ENCODE peak calls at places on chromosome 4, in six cellular contexts. J is suprapubic skin, C is spleen, B is IMR-90, W is stomach, M is sigmoid colon. U is an unnamed sample.

GRCh38 chr4:60128916-60129315 is 1071.2 kb upstream of the ADGRL3 start:
- DNase-seq in J (no peak), C (no peak), B (no peak), W (no peak), M (no peak), U (no peak)

GRCh38 chr4:21884615-21885014 is 64.0 kb downstream of the KCNIP4 start:
- DNase-seq in J (no peak), C (no peak), B (no peak), W (no peak), M (no peak), U (no peak)

GRCh38 chr4:106624674-106625073 is 256.1 kb upstream of the GIMD1 start:
- DNase-seq in J (no peak), C (no peak), B (peak; percentile 1), W (no peak), M (no peak), U (no peak)

GRCh38 chr4:21046121-21046520 is 345.9 kb downstream of the PACRGL start:
- DNase-seq in J (no peak), C (no peak), B (no peak), W (no peak), M (no peak), U (no peak)

GRCh38 chr4:176001171-176002006 is 64.3 kb upstream of the WDR17 start:
- DNase-seq in J (no peak), C (peak; percentile 75), B (peak; percentile 0), W (no peak), M (peak; percentile 87), U (peak; percentile 55)

GRCh38 chr4:140099993-140100392 is 54.0 kb downstream of the MAML3 start:
- DNase-seq in J (peak; percentile 79), C (peak; percentile 77), B (peak; percentile 28), W (no peak), M (peak; percentile 76), U (peak; percentile 34)

GRCh38 chr4:185966997-185967775 is 101.8 kb upstream of the TLR3 start:
- DNase-seq in J (no peak), C (no peak), B (no peak), W (no peak), M (no peak), U (no peak)

GRCh38 chr4:54423066-54423465 is 194.0 kb downstream of the PDGFRA start:
- DNase-seq in J (no peak), C (no peak), B (peak; percentile 59), W (no peak), M (no peak), U (no peak)

GRCh38 chr4:154208424-154208823 is 283.2 kb downstream of the DCHS2 start:
- DNase-seq in J (no peak), C (peak; percentile 76), B (no peak), W (no peak), M (no peak), U (no peak)

GRCh38 chr4:91502365-91502764 is 801.4 kb upstream of the GRID2 start:
- DNase-seq in J (no peak), C (no peak), B (no peak), W (no peak), M (no peak), U (no peak)

GRCh38 chr4:1832690-1833089 is 23.3 kb downstream of the LETM1 start:
- DNase-seq in J (no peak), C (no peak), B (no peak), W (no peak), M (no peak), U (no peak)

GRCh38 chr4:170776983-170777382 is 687.2 kb upstream of the AADAT start:
- DNase-seq in J (no peak), C (peak; percentile 42), B (no peak), W (no peak), M (no peak), U (no peak)
- TF ChIP-seq CTCF in J (no peak), C (no peak), B (no peak), W (no peak), M (no peak), U (no peak)

GRCh38 chr4:51995647-51996046 is 24.5 kb downstream of the LRRC66 start:
- DNase-seq in J (no peak), C (no peak), B (no peak), W (no peak), M (no peak), U (no peak)

GRCh38 chr4:52001616-52002015 is 18.5 kb downstream of the LRRC66 start:
- DNase-seq in J (no peak), C (no peak), B (peak; percentile 40), W (no peak), M (no peak), U (no peak)

GRCh38 chr4:51998837-51999236 is 21.3 kb downstream of the LRRC66 start:
- DNase-seq in J (no peak), C (no peak), B (no peak), W (no peak), M (no peak), U (no peak)

GRCh38 chr4:51999250-51999649 is 20.9 kb downstream of the LRRC66 start:
- DNase-seq in J (no peak), C (no peak), B (no peak), W (no peak), M (no peak), U (no peak)

GRCh38 chr4:51997647-51998046 is 22.5 kb downstream of the LRRC66 start:
- DNase-seq in J (no peak), C (no peak), B (no peak), W (no peak), M (no peak), U (no peak)
- TF ChIP-seq POLR2A in J (no peak), C (no peak), B (no peak), W (no peak), M (no peak), U (no peak)

DNA sequence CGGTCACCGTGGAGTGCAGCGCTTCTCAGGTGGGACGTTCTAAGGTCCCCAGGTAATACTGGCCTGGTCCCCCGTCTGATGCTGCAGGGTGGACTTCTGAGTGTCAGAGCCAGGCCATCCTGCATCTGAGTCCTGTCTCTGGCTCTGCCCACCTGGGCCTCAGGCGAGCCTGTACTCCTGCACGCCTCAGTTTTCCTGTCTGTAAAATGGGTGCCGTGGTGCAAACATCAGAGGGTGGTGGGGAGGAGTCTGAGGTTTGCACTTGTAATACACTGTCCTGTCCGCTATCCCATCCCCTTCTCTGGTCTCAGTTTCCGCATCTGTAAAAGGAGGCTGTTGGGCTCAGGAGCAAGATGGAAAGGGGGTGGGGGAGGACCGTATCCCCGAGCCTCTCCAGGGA is 41.3 kb downstream of the SORCS2 start:
- DNase-seq in J (no peak), C (no peak), B (no peak), W (no peak), M (no peak), U (no peak)
- H3K27me3 ChIP-seq in J (peaks cover 7% of the 10 kb centered on the region), C (peaks cover 15% of the 10 kb centered on the region), B (peaks cover 11% of the 10 kb centered on the region), W (peaks cover 6% of the 10 kb centered on the region), M (no peaks in the 10 kb centered on the region), U (no peaks in the 10 kb centered on the region)

GRCh38 chr4:62706423-62706822 is 1506.3 kb downstream of the ADGRL3 start:
- DNase-seq in J (no peak), C (no peak), B (no peak), W (no peak), M (no peak), U (no peak)

GRCh38 chr4:62711575-62711974 is 1511.4 kb downstream of the ADGRL3 start:
- DNase-seq in J (no peak), C (no peak), B (no peak), W (no peak), M (no peak), U (no peak)

GRCh38 chr4:62709618-62710252 is 1509.6 kb downstream of the ADGRL3 start:
- DNase-seq in J (no peak), C (no peak), B (peak; percentile 0), W (no peak), M (no peak), U (no peak)
- TF ChIP-seq CTCF in J (peak; percentile 30), C (peak; percentile 33), B (peak; percentile 46), W (peak; percentile 24), M (peak; percentile 27), U (peak; percentile 55)

GRCh38 chr4:3531306-3531886 is 826 bp downstream of the LRPAP1 start:
- DNase-seq in J (no peak), C (peak; percentile 77), B (no peak), W (no peak), M (no peak), U (no peak)

GRCh38 chr4:3530663-3531254 is 1.5 kb downstream of the LRPAP1 start:
- DNase-seq in J (no peak), C (peak; percentile 81), B (no peak), W (no peak), M (peak; percentile 65), U (peak; percentile 21)

GRCh38 chr4:3533421-3533820 is 1.2 kb upstream of the LRPAP1 start:
- DNase-seq in J (no peak), C (peak; percentile 59), B (no peak), W (no peak), M (peak; percentile 55), U (no peak)

GRCh38 chr4:3532714-3533336 is 603 bp upstream of the LRPAP1 start:
- DNase-seq in J (no peak), C (no peak), B (no peak), W (no peak), M (no peak), U (no peak)

GRCh38 chr4:3531887-3532713 is at the start of gene LRPAP1:
- DNase-seq in J (peak; percentile 90), C (peak; percentile 98), B (peak; percentile 82), W (peak; percentile 93), M (peak; percentile 95), U (peak; percentile 96)
- TF ChIP-seq POLR2A in J (peak; percentile 80), C (peak; percentile 95), B (peak; percentile 97), W (peak; percentile 85), M (peak; percentile 89), U (peak; percentile 95)